ENCODE peak calls at places on chromosomes 12 and 14, in five cellular contexts. M is right lobe of liver, V is HCT116, G is Panc1, R is transverse colon. O is an unnamed sample.

GRCh38 chr12:47980779-47981495 is 17.5 kb downstream of the TMEM106C start:
- DNase-seq in M (no peak), V (no peak), G (no peak), R (no peak), O (no peak)

GRCh38 chr12:99154264-99154982 is 493.1 kb upstream of the GARIN6 start:
- DNase-seq in M (no peak), V (no peak), G (no peak), R (no peak), O (no peak)

GRCh38 chr12:693937-694533 is 30.8 kb upstream of the NINJ2 start:
- DNase-seq in M (no peak), V (no peak), G (no peak), R (no peak), O (no peak)

GRCh38 chr12:77943466-77943865 is 112.8 kb downstream of the NAV3 start:
- DNase-seq in M (no peak), V (peak; percentile 43), G (peak; percentile 59), R (no peak), O (no peak)

GRCh38 chr12:124715121-124715990 is 147.9 kb upstream of the NCOR2 start:
- DNase-seq in M (no peak), V (no peak), G (no peak), R (peak; percentile 37), O (peak; percentile 59)

GRCh38 chr12:1777798-1778197 is 42.6 kb upstream of the LRTM2 start:
- DNase-seq in M (no peak), V (no peak), G (no peak), R (no peak), O (no peak)

GRCh38 chr14:91399868-91400640 is 17.6 kb downstream of the CCDC88C start:
- DNase-seq in M (no peak), V (no peak), G (no peak), R (peak; percentile 69), O (no peak)

GRCh38 chr12:44000309-44000952 is 164.6 kb downstream of the TMEM117 start:
- DNase-seq in M (no peak), V (peak; percentile 60), G (no peak), R (no peak), O (no peak)

GRCh38 chr12:91441996-91442395 is 259.4 kb upstream of the DCN start:
- DNase-seq in M (no peak), V (no peak), G (no peak), R (no peak), O (no peak)

GRCh38 chr12:6788972-6789905 is at the start of gene CD4:
- DNase-seq in M (peak; percentile 74), V (no peak), G (no peak), R (peak; percentile 67), O (peak; percentile 85)

GRCh38 chr14:30874999-30875787 is 834 bp downstream of the COCH start:
- DNase-seq in M (peak; percentile 20), V (no peak), G (no peak), R (peak; percentile 10), O (no peak)

GRCh38 chr12:51441583-51441982 is 17.0 kb downstream of the SLC4A8 start:
- DNase-seq in M (no peak), V (no peak), G (no peak), R (no peak), O (no peak)

GRCh38 chr12:12212769-12213168 is 54.1 kb downstream of the LRP6 start:
- DNase-seq in M (no peak), V (no peak), G (no peak), R (peak; percentile 35), O (no peak)

GRCh38 chr12:49842519-49843352 is at the start of gene BCDIN3D:
- DNase-seq in M (peak; percentile 93), V (peak; percentile 83), G (no peak), R (peak; percentile 95), O (peak; percentile 96)

GRCh38 chr14:93104961-93105360 is 10.8 kb downstream of the ITPK1 start:
- DNase-seq in M (no peak), V (no peak), G (no peak), R (no peak), O (no peak)
- TF ChIP-seq CTCF in M (no peak), V (no peak), G (no peak), R (no peak), O (no peak)

DNA sequence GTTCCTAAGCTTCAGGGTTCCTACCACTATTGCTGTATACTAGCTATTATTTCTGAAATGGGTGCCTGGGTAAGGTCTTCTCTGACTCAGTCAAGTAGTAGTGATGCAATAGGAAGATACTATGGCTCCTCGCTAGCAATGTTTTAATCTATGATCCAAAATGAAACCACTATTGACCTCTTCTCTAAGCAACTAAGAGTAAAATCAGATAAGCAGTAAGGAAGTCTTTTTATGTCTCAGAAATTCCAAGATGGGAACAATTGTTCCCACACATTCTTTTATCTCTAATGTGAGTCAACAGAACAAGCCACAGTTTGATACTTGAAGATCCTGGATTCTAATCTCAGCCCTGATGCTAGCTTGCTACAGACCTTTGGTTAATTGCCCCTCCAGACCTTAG is 45.1 kb downstream of the AREL1 start:
- DNase-seq in M (no peak), V (no peak), G (no peak), R (no peak), O (no peak)
- H3K36me3 ChIP-seq in M (peaks cover 7% of the 10 kb centered on the region), V (peaks cover 37% of the 10 kb centered on the region), G (peaks cover 22% of the 10 kb centered on the region), R (peaks cover 77% of the 10 kb centered on the region), O (peaks cover 100% of the 10 kb centered on the region)

DNA sequence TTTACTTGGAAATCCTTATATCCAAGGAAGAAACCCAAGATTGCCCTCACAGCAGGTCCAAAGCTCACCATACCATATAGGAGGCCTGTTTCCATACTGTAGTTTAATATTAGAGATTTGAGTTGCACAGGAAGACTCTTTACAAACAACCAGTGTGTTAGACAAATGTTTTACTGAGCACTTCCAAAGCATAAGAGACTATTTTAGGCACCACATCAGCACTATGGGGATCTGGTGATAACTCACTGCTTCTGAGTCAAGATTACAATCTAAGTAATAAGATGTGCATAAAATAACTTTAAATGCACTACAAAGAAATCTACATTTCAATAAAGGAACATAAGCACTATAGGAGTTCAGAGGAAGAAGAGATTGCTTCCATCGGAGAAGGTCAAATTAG is 71.4 kb downstream of the SPPL3 start:
- DNase-seq in M (no peak), V (no peak), G (no peak), R (no peak), O (no peak)
- H3K4me3 ChIP-seq in M (no peak overlapping the region), V (no peak overlapping the region), G (no peak overlapping the region), R (no peak overlapping the region), O (no peak overlapping the region)

GRCh38 chr12:115998119-115998633 is 279.3 kb downstream of the MED13L start:
- DNase-seq in M (no peak), V (peak; percentile 32), G (peak; percentile 8), R (peak; percentile 14), O (no peak)
- TF ChIP-seq CTCF in M (peak; percentile 87), V (peak; percentile 48), G (peak; percentile 83), R (peak; percentile 77), O (peak; percentile 73)

DNA sequence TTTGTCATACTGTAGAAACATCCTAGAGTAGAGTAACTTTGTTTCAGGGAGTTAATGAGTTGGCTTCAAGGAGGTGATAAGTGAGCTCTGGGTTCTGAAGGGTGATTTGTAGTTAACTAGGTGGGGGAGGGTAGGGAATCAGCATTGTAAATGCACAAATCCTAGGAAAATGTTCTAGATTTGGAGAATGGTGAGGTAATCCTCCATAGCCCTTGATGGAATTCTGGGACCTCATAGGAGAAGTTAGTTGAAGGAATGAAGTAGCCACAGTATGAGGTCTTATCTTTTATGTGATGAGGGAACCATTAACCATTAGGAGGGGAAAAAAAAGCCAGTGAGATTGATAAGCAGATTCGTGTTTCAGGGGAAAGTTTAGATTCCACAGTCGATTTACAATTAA is 8.0 kb downstream of the CNOT2 start:
- DNase-seq in M (no peak), V (no peak), G (no peak), R (no peak), O (no peak)
- H3K36me3 ChIP-seq in M (no peaks in the 10 kb centered on the region), V (no peaks in the 10 kb centered on the region), G (no peaks in the 10 kb centered on the region), R (no peaks in the 10 kb centered on the region), O (no peaks in the 10 kb centered on the region)

GRCh38 chr12:82696543-82696942 is 9.8 kb downstream of the TMTC2 start:
- DNase-seq in M (no peak), V (no peak), G (no peak), R (no peak), O (no peak)

GRCh38 chr12:82695531-82695930 is 8.8 kb downstream of the TMTC2 start:
- DNase-seq in M (no peak), V (no peak), G (no peak), R (no peak), O (no peak)

GRCh38 chr12:82691513-82691912 is 4.8 kb downstream of the TMTC2 start:
- DNase-seq in M (no peak), V (no peak), G (no peak), R (no peak), O (no peak)

GRCh38 chr12:82694276-82694675 is 7.6 kb downstream of the TMTC2 start:
- DNase-seq in M (no peak), V (no peak), G (no peak), R (no peak), O (no peak)

DNA sequence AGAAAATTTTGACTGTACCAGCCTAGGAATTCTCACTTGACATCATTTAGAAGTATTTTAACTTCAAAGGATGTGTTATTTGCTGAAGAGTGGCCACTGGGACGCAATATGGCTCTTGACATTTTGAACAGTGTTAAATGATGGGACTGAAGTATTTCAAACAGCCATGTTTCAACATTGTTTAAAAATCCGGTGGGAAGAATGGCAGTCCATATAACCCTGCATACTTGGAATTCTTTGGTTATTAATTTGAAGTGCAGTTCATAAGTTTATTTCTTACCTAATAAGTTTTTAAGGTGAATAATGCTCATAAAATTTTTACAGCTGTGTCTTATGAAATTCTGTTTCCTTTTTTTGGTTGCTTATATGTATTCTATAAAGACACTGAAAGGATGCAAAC is 8.3 kb downstream of the TMTC2 start:
- DNase-seq in M (no peak), V (no peak), G (no peak), R (no peak), O (no peak)
- H3K4me3 ChIP-seq in M (no peak overlapping the region), V (no peak overlapping the region), G (no peak overlapping the region), R (no peak overlapping the region), O (no peak overlapping the region)

DNA sequence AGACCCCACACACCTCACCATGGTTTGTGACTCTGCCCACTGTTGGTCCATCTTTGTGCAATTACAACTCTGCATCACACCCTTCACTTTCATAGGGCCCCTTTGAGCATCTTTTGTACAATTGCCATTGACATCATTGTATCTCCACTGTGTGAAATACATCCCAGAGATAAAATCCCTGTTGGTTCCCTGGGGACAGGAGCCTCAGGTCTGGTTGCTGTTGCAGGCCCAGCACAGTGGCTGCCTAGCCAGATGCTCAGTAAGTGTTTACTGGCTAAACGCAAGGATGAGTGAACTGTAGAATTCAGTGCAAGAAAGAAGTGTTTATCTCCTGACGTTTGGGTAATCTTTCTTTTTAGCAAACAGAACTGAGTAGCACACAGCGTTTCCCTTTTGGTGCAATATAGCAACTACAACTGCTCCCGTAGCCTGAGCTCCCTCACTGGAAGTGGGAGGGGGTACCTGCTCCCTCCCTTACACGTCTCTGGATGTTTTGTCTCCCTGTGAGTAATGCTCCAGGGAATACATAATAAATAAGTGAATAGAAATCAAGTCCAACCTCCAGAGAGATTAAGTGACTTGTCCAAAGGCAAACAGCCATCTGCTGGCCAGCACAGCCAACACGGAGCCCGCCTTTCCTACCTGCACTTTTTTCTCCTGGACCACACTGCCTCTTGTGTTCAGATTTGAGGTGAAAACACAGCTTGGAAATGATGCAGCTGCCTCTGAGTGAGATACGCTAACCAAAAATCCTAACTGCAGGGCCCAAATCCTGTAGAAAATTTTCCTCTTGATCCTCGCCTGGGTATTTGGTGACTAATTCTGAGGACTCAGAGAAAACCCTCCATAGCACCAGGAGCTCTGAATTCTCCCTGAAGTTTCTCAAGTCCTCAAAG is 27.4 kb downstream of the GALNT16 start:
- DNase-seq in M (no peak), V (no peak), G (no peak), R (no peak), O (no peak)
- TF ChIP-seq CTCF in M (no peak), V (peak; percentile 5), G (no peak), R (no peak), O (no peak)

O was measured in lower lobe of right lung.